ENCODE peak calls at places on chromosome 13, in seven cellular contexts. P is lower leg skin, U is body of pancreas, I is heart left ventricle, O is esophagus muscularis mucosa, R is tibial nerve, S is transverse colon. T is an unnamed sample.

GRCh38 chr13:110409581-110409992 is 102.5 kb downstream of the COL4A2 start:
- DNase-seq in P (no peak), U (no peak), I (peak; percentile 72), O (no peak), R (no peak), S (no peak), T (no peak)

GRCh38 chr13:39119422-39119821 is 81.2 kb downstream of the NHLRC3 start:
- DNase-seq in P (no peak), U (no peak), I (no peak), O (no peak), R (no peak), S (no peak), T (no peak)

GRCh38 chr13:75123428-75123827 is 358.5 kb downstream of the TBC1D4 start:
- DNase-seq in P (no peak), U (no peak), I (no peak), O (no peak), R (no peak), S (no peak), T (no peak)

GRCh38 chr13:110137677-110138008 is 169.3 kb downstream of the COL4A1 start:
- DNase-seq in P (no peak), U (peak; percentile 67), I (peak; percentile 75), O (no peak), R (peak; percentile 25), S (peak; percentile 40), T (no peak)

GRCh38 chr13:26708007-26708297 is 52.6 kb downstream of the GPR12 start:
- DNase-seq in P (no peak), U (no peak), I (no peak), O (no peak), R (no peak), S (no peak), T (no peak)

GRCh38 chr13:20219585-20219984 is 12.5 kb downstream of the GJB6 start:
- DNase-seq in P (no peak), U (no peak), I (no peak), O (no peak), R (no peak), S (no peak), T (no peak)

GRCh38 chr13:76852991-76853390 is 33.2 kb downstream of the KCTD12 start:
- DNase-seq in P (no peak), U (no peak), I (no peak), O (no peak), R (no peak), S (no peak), T (no peak)

GRCh38 chr13:20217168-20217567 is 15.0 kb downstream of the GJB6 start:
- DNase-seq in P (no peak), U (no peak), I (no peak), O (no peak), R (no peak), S (no peak), T (no peak)

GRCh38 chr13:65677906-65678305 is 1552.2 kb downstream of the PCDH9 start:
- DNase-seq in P (no peak), U (no peak), I (no peak), O (no peak), R (no peak), S (no peak), T (no peak)

GRCh38 chr13:64753606-64754005 is 2476.5 kb downstream of the PCDH9 start:
- DNase-seq in P (no peak), U (no peak), I (no peak), O (no peak), R (no peak), S (no peak), T (no peak)

GRCh38 chr13:70353096-70353495 is 244.8 kb upstream of the KLHL1 start:
- DNase-seq in P (no peak), U (no peak), I (no peak), O (no peak), R (no peak), S (no peak), T (no peak)

GRCh38 chr13:73069206-73069815 is 10.5 kb downstream of the KLF5 start:
- DNase-seq in P (no peak), U (no peak), I (no peak), O (no peak), R (no peak), S (no peak), T (no peak)

GRCh38 chr13:75139291-75139690 is 342.7 kb downstream of the TBC1D4 start:
- DNase-seq in P (no peak), U (no peak), I (no peak), O (no peak), R (no peak), S (no peak), T (no peak)

GRCh38 chr13:98393873-98394272 is 183.0 kb downstream of the STK24 start:
- DNase-seq in P (no peak), U (no peak), I (no peak), O (no peak), R (no peak), S (no peak), T (no peak)

GRCh38 chr13:65236841-65237418 is 1993.2 kb downstream of the PCDH9 start:
- DNase-seq in P (no peak), U (no peak), I (no peak), O (no peak), R (no peak), S (no peak), T (no peak)

DNA sequence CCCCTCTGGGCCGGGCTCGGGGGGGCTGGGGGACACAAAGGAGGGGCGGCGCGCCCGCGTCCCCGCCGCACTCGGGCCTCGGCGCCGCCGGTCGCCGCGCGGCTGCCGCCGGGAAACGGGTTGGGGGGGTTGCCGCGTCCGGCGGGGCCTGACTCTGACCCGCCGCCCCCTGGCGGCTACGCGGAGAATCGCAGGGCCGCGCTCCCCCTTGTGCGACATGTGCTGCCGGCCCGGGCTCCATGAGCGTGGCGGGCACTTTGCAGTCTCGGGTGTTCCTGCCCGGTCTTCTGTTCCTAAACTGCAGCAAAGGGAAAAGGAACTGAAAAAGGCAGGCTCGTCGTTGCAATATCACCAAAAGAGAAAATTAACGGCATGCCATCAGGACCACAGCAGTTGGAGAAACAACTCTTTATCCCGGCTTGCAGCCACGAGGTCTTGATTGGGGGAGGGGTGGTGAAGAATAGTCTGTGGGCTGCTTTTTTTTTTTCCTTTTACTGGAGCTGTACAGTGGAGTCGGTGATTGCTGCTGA is 1.5 kb downstream of the MIR17HG start:
- DNase-seq in P (peak; percentile 98), U (peak; percentile 97), I (peak; percentile 94), O (peak; percentile 97), R (peak; percentile 97), S (peak; percentile 94), T (peak; percentile 98)
- TF ChIP-seq POLR2A in P (no peak), U (no peak), I (no peak), O (no peak), R (peak; percentile 53), S (no peak), T (peak; percentile 29)

GRCh38 chr13:112606125-112607001 is 18.4 kb upstream of the TUBGCP3 start:
- DNase-seq in P (peak; percentile 98), U (peak; percentile 95), I (peak; percentile 95), O (peak; percentile 93), R (peak; percentile 85), S (peak; percentile 95), T (peak; percentile 78)
- TF ChIP-seq POLR2A in P (no peak), U (peak; percentile 53), I (no peak), O (no peak), R (no peak), S (no peak), T (no peak)

GRCh38 chr13:105058517-105058916 is 1476.9 kb downstream of the EFNB2 start:
- DNase-seq in P (no peak), U (no peak), I (no peak), O (no peak), R (no peak), S (no peak), T (no peak)
- TF ChIP-seq POLR2A in P (no peak), U (no peak), I (no peak), O (no peak), R (no peak), S (no peak), T (no peak)

DNA sequence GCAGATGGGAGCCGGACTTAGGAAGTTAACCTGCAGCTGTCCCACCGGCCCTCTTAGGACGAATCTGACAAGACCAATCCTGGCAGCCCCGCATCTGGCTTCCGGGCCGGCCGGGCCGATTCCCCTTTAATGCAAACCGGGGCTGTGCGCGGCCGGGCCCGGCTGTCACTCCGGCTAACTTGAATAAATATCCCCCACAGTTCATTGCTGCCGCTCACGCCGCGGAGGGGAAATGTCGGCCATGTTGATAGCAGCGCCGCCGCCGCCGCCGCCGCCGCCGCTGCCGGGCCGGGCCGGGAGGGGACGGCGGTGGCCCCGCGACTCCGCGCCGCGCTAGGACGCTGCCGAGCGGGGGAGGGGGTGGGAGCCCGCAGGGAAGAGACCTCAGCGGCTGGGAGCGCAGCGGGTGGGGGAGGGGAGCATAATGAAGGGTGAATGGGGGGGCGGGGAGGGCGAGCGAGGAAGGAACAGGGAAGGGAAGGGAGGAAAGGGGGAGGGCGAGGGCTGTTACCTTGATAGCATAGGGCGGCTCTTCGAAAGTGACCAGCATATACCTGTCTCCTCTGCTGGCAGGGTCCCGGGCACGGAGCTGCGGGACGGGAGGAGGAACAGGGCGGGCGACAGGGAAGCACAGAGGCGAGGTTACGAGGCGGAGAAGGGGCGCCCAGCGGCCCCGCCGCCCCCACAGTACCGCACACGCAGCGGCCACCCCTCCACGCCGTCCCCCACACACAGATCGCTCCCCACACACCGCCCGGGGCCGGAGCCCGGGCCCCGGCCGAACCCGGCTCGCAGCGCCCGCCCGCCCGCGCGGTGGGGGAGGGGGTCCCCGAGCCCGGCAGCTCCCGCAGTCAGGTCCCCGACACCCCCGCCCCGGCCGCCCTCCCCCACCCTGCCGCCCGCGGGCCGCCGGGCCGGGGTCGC is 1.1 kb downstream of the INTS6 start:
- DNase-seq in P (peak; percentile 95), U (peak; percentile 86), I (peak; percentile 91), O (peak; percentile 97), R (peak; percentile 73), S (peak; percentile 88), T (peak; percentile 90)
- TF ChIP-seq POLR2A in P (no peak), U (peak; percentile 88), I (no peak), O (no peak), R (peak; percentile 40), S (peak; percentile 71), T (peak; percentile 36)

DNA sequence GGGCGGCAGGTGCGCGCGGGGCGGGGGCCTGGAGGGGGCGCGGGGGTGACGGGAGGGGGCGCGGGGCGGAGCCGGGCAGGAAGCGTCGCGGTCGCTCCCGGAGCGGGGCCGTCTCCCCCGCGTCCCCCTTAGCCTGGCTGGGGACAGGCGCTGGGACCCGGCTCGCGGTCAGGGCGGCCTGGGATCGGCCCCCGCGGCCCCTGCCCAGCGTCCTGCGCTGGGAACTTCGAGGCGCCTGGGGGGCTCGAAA is 74.7 kb upstream of the MCF2L start:
- DNase-seq in P (no peak), U (no peak), I (peak; percentile 22), O (no peak), R (no peak), S (no peak), T (no peak)
- TF ChIP-seq POLR2A in P (no peak), U (peak; percentile 30), I (no peak), O (no peak), R (no peak), S (no peak), T (no peak)

GRCh38 chr13:112169941-112170822 is 103.2 kb downstream of the SOX1 start:
- DNase-seq in P (peak; percentile 70), U (no peak), I (no peak), O (no peak), R (no peak), S (no peak), T (no peak)

GRCh38 chr13:112170823-112171569 is 104.0 kb downstream of the SOX1 start:
- DNase-seq in P (no peak), U (no peak), I (no peak), O (no peak), R (no peak), S (no peak), T (no peak)

GRCh38 chr13:112172641-112173171 is 105.8 kb downstream of the SOX1 start:
- DNase-seq in P (peak; percentile 68), U (no peak), I (no peak), O (no peak), R (no peak), S (no peak), T (no peak)

GRCh38 chr13:112172017-112172416 is 105.1 kb downstream of the SOX1 start:
- DNase-seq in P (peak; percentile 37), U (no peak), I (no peak), O (no peak), R (no peak), S (no peak), T (peak; percentile 30)

GRCh38 chr13:112171570-112171965 is 104.6 kb downstream of the SOX1 start:
- DNase-seq in P (peak; percentile 70), U (no peak), I (no peak), O (no peak), R (no peak), S (no peak), T (no peak)
- TF ChIP-seq POLR2A in P (no peak), U (no peak), I (no peak), O (no peak), R (no peak), S (no peak), T (no peak)

T was measured in Peyer's patch.